ENCODE peak calls at places on chromosomes 6 and 20, in five cellular contexts. G is IMR-90; H is activated CD8-positive, alpha-beta memory T cell treated with anti-CD3 and anti-CD28 coated beads for 1 hour; I is memory B cell; D is right lobe of liver. E is an unnamed sample.

GRCh38 chr6:35419431-35419830 is 32.7 kb upstream of the FANCE start:
- DNase-seq in G (peak; percentile 91), H (no peak), I (no peak), D (no peak), E (no peak)

GRCh38 chr6:42751055-42751454 is 5.2 kb upstream of the TBCC start:
- DNase-seq in G (no peak), H (no peak), I (no peak), D (no peak), E (no peak)

GRCh38 chr20:35828434-35828833 is 56.6 kb downstream of the PHF20 start:
- DNase-seq in G (no peak), H (no peak), I (no peak), D (peak; percentile 33), E (no peak)

GRCh38 chr20:7667194-7667593 is 273.1 kb downstream of the HAO1 start:
- DNase-seq in G (no peak), H (no peak), I (no peak), D (no peak), E (no peak)

GRCh38 chr6:22146581-22147468 is 150.0 kb downstream of the PRL start:
- DNase-seq in G (no peak), H (no peak), I (no peak), D (no peak), E (no peak)

GRCh38 chr6:95648636-95649035 is 71.3 kb downstream of the MANEA start:
- DNase-seq in G (no peak), H (no peak), I (no peak), D (no peak), E (no peak)

GRCh38 chr6:134057478-134057877 is 5.1 kb upstream of the SLC2A12 start:
- DNase-seq in G (no peak), H (no peak), I (no peak), D (no peak), E (no peak)

GRCh38 chr6:158765509-158766068 is 53.6 kb downstream of the EZR start:
- DNase-seq in G (no peak), H (no peak), I (no peak), D (no peak), E (no peak)

E was measured in SK-N-MC.